ENCODE peak calls at places on chromosomes 13 and 19, in seven cellular contexts. O is activated CD4-positive, CD25-positive, alpha-beta regulatory T cell treated with anti-CD3 and anti-CD28 coated beads, Interleukin-2, amount 50 U/mL, for 16 hours; L is naive B cell; W is activated T-helper 2 cell treated with anti-CD3 and anti-CD28 coated beads, Interferon-gamma antibody, Interleukin-2, Interleukin-4, amounts not matched to agents 10 μg/mL and 5 μg/mL and 100 μg/mL, durations not matched to agents 14 hours and 24 hours and 36 hours; Z is fibroblast of the conjunctiva; V is RWPE2; K is T-helper 9 cell. T is an unnamed sample.

GRCh38 chr13:51950722-51951121 is 60.5 kb downstream of the ATP7B start:
- DNase-seq in Z (no peak), K (no peak), O (no peak), L (no peak), W (peak), V (no peak), T (no peak)

GRCh38 chr13:108322206-108322824 is 52.8 kb downstream of the TNFSF13B start:
- DNase-seq in V (no peak), L (peak), O (no peak), W (no peak), Z (peak), K (no peak), T (peak)

GRCh38 chr13:50635504-50635903 is 208.0 kb downstream of the DLEU7 start:
- DNase-seq in L (peak), W (no peak), K (no peak), Z (peak), O (no peak), V (no peak), T (no peak)

GRCh38 chr13:112095354-112095753 is 28.4 kb downstream of the SOX1 start:
- DNase-seq in O (no peak), K (no peak), W (no peak), L (no peak), V (no peak), Z (no peak), T (no peak)

GRCh38 chr13:44575741-44576395 is at the start of gene TSC22D1:
- DNase-seq in W (peak), Z (peak), L (peak), K (peak), O (peak), V (peak), T (peak)

GRCh38 chr13:29479716-29480492 is 115.6 kb downstream of the SLC7A1 start:
- DNase-seq in K (no peak), O (no peak), L (no peak), W (no peak), V (no peak), Z (no peak), T (no peak)

GRCh38 chr13:44903596-44903995 is 85.7 kb downstream of the NUFIP1 start:
- DNase-seq in O (no peak), Z (peak), V (no peak), K (no peak), L (no peak), W (no peak), T (peak)

GRCh38 chr19:10044390-10044789 is 31.1 kb downstream of the RDH8 start:
- DNase-seq in V (no peak), Z (no peak), W (no peak), O (no peak), L (no peak), K (no peak), T (no peak)

GRCh38 chr13:50989476-50989875 is 79.9 kb downstream of the RNASEH2B start:
- DNase-seq in V (no peak), L (no peak), Z (no peak), O (no peak), K (no peak), W (no peak), T (no peak)

GRCh38 chr19:23407597-23407996 is 12.3 kb upstream of the ZNF91 start:
- DNase-seq in Z (no peak), O (no peak), K (no peak), L (no peak), W (no peak), V (no peak), T (no peak)

GRCh38 chr19:39124136-39124764 is 1.3 kb upstream of the PAK4 start:
- DNase-seq in K (no peak), O (no peak), W (no peak), V (no peak), Z (no peak), L (no peak), T (peak)

GRCh38 chr13:46168341-46168740 is 13.6 kb downstream of the LCP1 start:
- DNase-seq in K (no peak), Z (no peak), O (no peak), V (no peak), W (no peak), L (no peak), T (no peak)

GRCh38 chr19:43780706-43781525 is at the start of gene KCNN4:
- DNase-seq in K (peak), Z (peak), V (no peak), L (peak), W (peak), O (peak), T (peak)

GRCh38 chr19:676343-677105 is at the start of gene FSTL3:
- DNase-seq in O (no peak), Z (no peak), K (no peak), V (no peak), L (no peak), W (no peak), T (peak)

GRCh38 chr13:50421457-50422130 is 406.4 kb downstream of the KCNRG start:
- DNase-seq in V (no peak), W (no peak), K (no peak), L (no peak), Z (no peak), O (no peak), T (no peak)

GRCh38 chr13:113497217-113497616 is 6.7 kb upstream of the DCUN1D2 start:
- DNase-seq in Z (no peak), V (no peak), O (no peak), L (no peak), W (no peak), K (no peak), T (no peak)